ENCODE peak calls at places on chromosomes 6 and 20, in six cellular contexts. One of them, this sample, is unnamed.

GRCh38 chr6:41939091-41939847 is 2.3 kb downstream of the CCND3 start:
- DNase-seq in iPS DF 6.9: no peak
- DNase-seq in GM20000: no peak
- DNase-seq in fibroblast of mammary gland: peak
- DNase-seq in AG08395: peak
- DNase-seq in upper lobe of right lung: peak
- DNase-seq in this sample: peak

GRCh38 chr20:36466089-36466488 is 75.2 kb upstream of the MYL9 start:
- DNase-seq in iPS DF 6.9: no peak
- DNase-seq in GM20000: no peak
- DNase-seq in fibroblast of mammary gland: no peak
- DNase-seq in AG08395: no peak
- DNase-seq in upper lobe of right lung: no peak
- DNase-seq in this sample: no peak

GRCh38 chr6:82298012-82298411 is 50.5 kb upstream of the IBTK start:
- DNase-seq in iPS DF 6.9: no peak
- DNase-seq in GM20000: no peak
- DNase-seq in fibroblast of mammary gland: peak
- DNase-seq in AG08395: no peak
- DNase-seq in upper lobe of right lung: no peak
- DNase-seq in this sample: no peak

GRCh38 chr6:31386977-31387376 is 16.4 kb upstream of the MICA start:
- DNase-seq in iPS DF 6.9: no peak
- DNase-seq in GM20000: no peak
- DNase-seq in fibroblast of mammary gland: no peak
- DNase-seq in AG08395: no peak
- DNase-seq in upper lobe of right lung: no peak
- DNase-seq in this sample: no peak

GRCh38 chr6:15752820-15753219 is 90.0 kb upstream of the DTNBP1 start:
- DNase-seq in iPS DF 6.9: no peak
- DNase-seq in GM20000: no peak
- DNase-seq in fibroblast of mammary gland: no peak
- DNase-seq in AG08395: no peak
- DNase-seq in upper lobe of right lung: no peak
- DNase-seq in this sample: no peak

GRCh38 chr6:87982134-87982533 is 65.5 kb upstream of the SPACA1 start:
- DNase-seq in iPS DF 6.9: no peak
- DNase-seq in GM20000: no peak
- DNase-seq in fibroblast of mammary gland: peak
- DNase-seq in AG08395: no peak
- DNase-seq in upper lobe of right lung: no peak
- DNase-seq in this sample: no peak

GRCh38 chr6:157063176-157063934 is 260.0 kb downstream of the TMEM242 start:
- DNase-seq in iPS DF 6.9: no peak
- DNase-seq in GM20000: no peak
- DNase-seq in fibroblast of mammary gland: no peak
- DNase-seq in AG08395: no peak
- DNase-seq in upper lobe of right lung: no peak
- DNase-seq in this sample: no peak

GRCh38 chr6:53264337-53264736 is 84.4 kb downstream of the ELOVL5 start:
- DNase-seq in iPS DF 6.9: no peak
- DNase-seq in GM20000: no peak
- DNase-seq in fibroblast of mammary gland: no peak
- DNase-seq in AG08395: no peak
- DNase-seq in upper lobe of right lung: no peak
- DNase-seq in this sample: no peak

GRCh38 chr6:133916650-133917151 is 27.8 kb downstream of the TCF21 start:
- DNase-seq in iPS DF 6.9: peak
- DNase-seq in GM20000: peak
- DNase-seq in fibroblast of mammary gland: peak
- DNase-seq in AG08395: peak
- DNase-seq in upper lobe of right lung: peak
- DNase-seq in this sample: peak

GRCh38 chr20:10660661-10661060 is 13.1 kb downstream of the JAG1 start:
- DNase-seq in iPS DF 6.9: no peak
- DNase-seq in GM20000: no peak
- DNase-seq in fibroblast of mammary gland: no peak
- DNase-seq in AG08395: no peak
- DNase-seq in upper lobe of right lung: no peak
- DNase-seq in this sample: peak

GRCh38 chr6:151044465-151045441 is 179.3 kb downstream of the MTHFD1L start:
- DNase-seq in iPS DF 6.9: no peak
- DNase-seq in GM20000: no peak
- DNase-seq in fibroblast of mammary gland: peak
- DNase-seq in AG08395: no peak
- DNase-seq in upper lobe of right lung: peak
- DNase-seq in this sample: peak

GRCh38 chr20:25540273-25540672 is 45.1 kb downstream of the NINL start:
- DNase-seq in iPS DF 6.9: no peak
- DNase-seq in GM20000: no peak
- DNase-seq in fibroblast of mammary gland: peak
- DNase-seq in AG08395: peak
- DNase-seq in upper lobe of right lung: no peak
- DNase-seq in this sample: no peak

GRCh38 chr6:128882991-128883571 is at the start of gene LAMA2:
- DNase-seq in iPS DF 6.9: no peak
- DNase-seq in GM20000: no peak
- DNase-seq in fibroblast of mammary gland: peak
- DNase-seq in AG08395: peak
- DNase-seq in upper lobe of right lung: peak
- DNase-seq in this sample: peak

GRCh38 chr20:51463998-51464397 is 78.5 kb downstream of the NFATC2 start:
- DNase-seq in iPS DF 6.9: no peak
- DNase-seq in GM20000: no peak
- DNase-seq in fibroblast of mammary gland: no peak
- DNase-seq in AG08395: no peak
- DNase-seq in upper lobe of right lung: peak
- DNase-seq in this sample: no peak

GRCh38 chr6:130143709-130144108 is 79.0 kb downstream of the SAMD3 start:
- DNase-seq in iPS DF 6.9: no peak
- DNase-seq in GM20000: no peak
- DNase-seq in fibroblast of mammary gland: peak
- DNase-seq in AG08395: peak
- DNase-seq in upper lobe of right lung: no peak
- DNase-seq in this sample: peak

GRCh38 chr6:15791401-15792137 is 128.7 kb upstream of the DTNBP1 start:
- DNase-seq in iPS DF 6.9: no peak
- DNase-seq in GM20000: no peak
- DNase-seq in fibroblast of mammary gland: no peak
- DNase-seq in AG08395: no peak
- DNase-seq in upper lobe of right lung: no peak
- DNase-seq in this sample: no peak

GRCh38 chr20:48933017-48933766 is 11.7 kb downstream of the ARFGEF2 start:
- DNase-seq in iPS DF 6.9: no peak
- DNase-seq in GM20000: no peak
- DNase-seq in fibroblast of mammary gland: no peak
- DNase-seq in AG08395: no peak
- DNase-seq in upper lobe of right lung: peak
- DNase-seq in this sample: no peak

GRCh38 chr6:148147431-148147830 is 195.2 kb upstream of the SASH1 start:
- DNase-seq in iPS DF 6.9: no peak
- DNase-seq in GM20000: no peak
- DNase-seq in fibroblast of mammary gland: no peak
- DNase-seq in AG08395: no peak
- DNase-seq in upper lobe of right lung: no peak
- DNase-seq in this sample: no peak

GRCh38 chr6:27383011-27383410 is 5.5 kb upstream of the ZNF391 start:
- DNase-seq in iPS DF 6.9: no peak
- DNase-seq in GM20000: no peak
- DNase-seq in fibroblast of mammary gland: no peak
- DNase-seq in AG08395: no peak
- DNase-seq in upper lobe of right lung: no peak
- DNase-seq in this sample: no peak

GRCh38 chr6:82144007-82144851 is 103.3 kb downstream of the IBTK start:
- DNase-seq in iPS DF 6.9: no peak
- DNase-seq in GM20000: peak
- DNase-seq in fibroblast of mammary gland: peak
- DNase-seq in AG08395: peak
- DNase-seq in upper lobe of right lung: no peak
- DNase-seq in this sample: peak

GRCh38 chr20:46826343-46826984 is 68.2 kb upstream of the EYA2 start:
- DNase-seq in iPS DF 6.9: no peak
- DNase-seq in GM20000: no peak
- DNase-seq in fibroblast of mammary gland: peak
- DNase-seq in AG08395: peak
- DNase-seq in upper lobe of right lung: no peak
- DNase-seq in this sample: no peak

GRCh38 chr6:169812257-169812644 is 60.8 kb downstream of the ERMARD start:
- DNase-seq in iPS DF 6.9: no peak
- DNase-seq in GM20000: no peak
- DNase-seq in fibroblast of mammary gland: no peak
- DNase-seq in AG08395: no peak
- DNase-seq in upper lobe of right lung: peak
- DNase-seq in this sample: no peak

GRCh38 chr6:144939926-144940325 is 654.8 kb downstream of the UTRN start:
- DNase-seq in iPS DF 6.9: no peak
- DNase-seq in GM20000: no peak
- DNase-seq in fibroblast of mammary gland: peak
- DNase-seq in AG08395: peak
- DNase-seq in upper lobe of right lung: no peak
- DNase-seq in this sample: no peak

GRCh38 chr6:140893432-140893831 is 1239.3 kb upstream of the GJE1 start:
- DNase-seq in iPS DF 6.9: no peak
- DNase-seq in GM20000: no peak
- DNase-seq in fibroblast of mammary gland: no peak
- DNase-seq in AG08395: no peak
- DNase-seq in upper lobe of right lung: no peak
- DNase-seq in this sample: no peak

GRCh38 chr6:30062471-30063178 is 1.6 kb downstream of the POLR1H start:
- DNase-seq in iPS DF 6.9: no peak
- DNase-seq in GM20000: no peak
- DNase-seq in fibroblast of mammary gland: no peak
- DNase-seq in AG08395: no peak
- DNase-seq in upper lobe of right lung: no peak
- DNase-seq in this sample: no peak

GRCh38 chr6:31092769-31093505 is 19.4 kb downstream of the C6orf15 start:
- DNase-seq in iPS DF 6.9: no peak
- DNase-seq in GM20000: no peak
- DNase-seq in fibroblast of mammary gland: no peak
- DNase-seq in AG08395: no peak
- DNase-seq in upper lobe of right lung: no peak
- DNase-seq in this sample: no peak

GRCh38 chr6:104909140-104909525 is 47.8 kb upstream of the LIN28B start:
- DNase-seq in iPS DF 6.9: no peak
- DNase-seq in GM20000: no peak
- DNase-seq in fibroblast of mammary gland: no peak
- DNase-seq in AG08395: no peak
- DNase-seq in upper lobe of right lung: no peak
- DNase-seq in this sample: no peak

GRCh38 chr6:77038801-77039200 is 424.5 kb downstream of the HTR1B start:
- DNase-seq in iPS DF 6.9: no peak
- DNase-seq in GM20000: no peak
- DNase-seq in fibroblast of mammary gland: peak
- DNase-seq in AG08395: peak
- DNase-seq in upper lobe of right lung: no peak
- DNase-seq in this sample: no peak

GRCh38 chr6:2876210-2877056 is 26.7 kb downstream of the SERPINB9 start:
- DNase-seq in iPS DF 6.9: no peak
- DNase-seq in GM20000: peak
- DNase-seq in fibroblast of mammary gland: peak
- DNase-seq in AG08395: peak
- DNase-seq in upper lobe of right lung: peak
- DNase-seq in this sample: peak

GRCh38 chr6:111536888-111537287 is 53.9 kb upstream of the REV3L start:
- DNase-seq in iPS DF 6.9: no peak
- DNase-seq in GM20000: peak
- DNase-seq in fibroblast of mammary gland: no peak
- DNase-seq in AG08395: no peak
- DNase-seq in upper lobe of right lung: no peak
- DNase-seq in this sample: no peak

GRCh38 chr20:23586735-23587525 is 18.6 kb upstream of the CST9L start:
- DNase-seq in iPS DF 6.9: no peak
- DNase-seq in GM20000: no peak
- DNase-seq in fibroblast of mammary gland: no peak
- DNase-seq in AG08395: no peak
- DNase-seq in upper lobe of right lung: no peak
- DNase-seq in this sample: no peak

GRCh38 chr6:34656378-34657036 is 40.1 kb downstream of the ILRUN start:
- DNase-seq in iPS DF 6.9: no peak
- DNase-seq in GM20000: peak
- DNase-seq in fibroblast of mammary gland: peak
- DNase-seq in AG08395: peak
- DNase-seq in upper lobe of right lung: no peak
- DNase-seq in this sample: peak

GRCh38 chr6:109379706-109380105 is 2.6 kb downstream of the CD164 start:
- DNase-seq in iPS DF 6.9: no peak
- DNase-seq in GM20000: no peak
- DNase-seq in fibroblast of mammary gland: peak
- DNase-seq in AG08395: peak
- DNase-seq in upper lobe of right lung: no peak
- DNase-seq in this sample: no peak

This sample was measured in fibroblast of gingiva.